ENCODE peak calls at places on chromosome 17, in seven cellular contexts. V, F, S, P, W, I and T are unnamed samples.

GRCh38 chr17:37062036-37062435 is 113.3 kb downstream of the AATF start:
- DNase-seq in V (no peak), F (no peak), S (no peak), P (no peak), W (no peak), I (peak), T (no peak)

GRCh38 chr17:57407287-57408063 is 151.2 kb downstream of the MSI2 start:
- DNase-seq in V (no peak), F (no peak), S (no peak), P (no peak), W (no peak), I (peak), T (no peak)

GRCh38 chr17:11077673-11078072 is 163.3 kb upstream of the SHISA6 start:
- DNase-seq in V (no peak), F (no peak), S (no peak), P (no peak), W (no peak), I (no peak), T (no peak)

GRCh38 chr17:1997587-1998425 is 27.3 kb downstream of the RTN4RL1 start:
- DNase-seq in V (no peak), F (no peak), S (no peak), P (peak), W (no peak), I (peak), T (no peak)

GRCh38 chr17:5783851-5784250 is 199.5 kb upstream of the NLRP1 start:
- DNase-seq in V (no peak), F (no peak), S (no peak), P (no peak), W (no peak), I (no peak), T (no peak)

GRCh38 chr17:17739388-17740066 is 58.3 kb downstream of the RAI1 start:
- DNase-seq in V (no peak), F (peak), S (no peak), P (peak), W (no peak), I (no peak), T (no peak)

GRCh38 chr17:27471321-27472269 is 15.3 kb downstream of the KSR1 start:
- DNase-seq in V (peak), F (no peak), S (peak), P (no peak), W (no peak), I (no peak), T (no peak)

GRCh38 chr17:58969156-58969555 is 137.5 kb downstream of the TRIM37 start:
- DNase-seq in V (no peak), F (no peak), S (no peak), P (no peak), W (no peak), I (peak), T (no peak)

GRCh38 chr17:1899403-1900000 is 69.7 kb downstream of the RPA1 start:
- DNase-seq in V (no peak), F (no peak), S (no peak), P (no peak), W (no peak), I (no peak), T (no peak)

GRCh38 chr17:81065500-81065899 is 30.5 kb downstream of the BAIAP2 start:
- DNase-seq in V (no peak), F (no peak), S (no peak), P (no peak), W (no peak), I (peak), T (no peak)

GRCh38 chr17:71115669-71115972 is 946.3 kb downstream of the KCNJ2 start:
- DNase-seq in V (no peak), F (no peak), S (no peak), P (no peak), W (no peak), I (no peak), T (no peak)

GRCh38 chr17:29933379-29933778 is 3.4 kb upstream of the SSH2 start:
- DNase-seq in V (no peak), F (peak), S (no peak), P (no peak), W (no peak), I (peak), T (no peak)

GRCh38 chr17:80999224-81000088 is 7.8 kb downstream of the CHMP6 start:
- DNase-seq in V (no peak), F (no peak), S (no peak), P (no peak), W (no peak), I (no peak), T (no peak)

GRCh38 chr17:537133-537532 is 177.5 kb downstream of the VPS53 start:
- DNase-seq in V (no peak), F (no peak), S (no peak), P (no peak), W (no peak), I (no peak), T (no peak)

GRCh38 chr17:41666708-41667279 is 21.9 kb upstream of the EIF1 start:
- DNase-seq in V (peak), F (peak), S (peak), P (peak), W (peak), I (peak), T (peak)

GRCh38 chr17:78316867-78317816 is 42.7 kb downstream of the SOCS3 start:
- DNase-seq in V (no peak), F (no peak), S (no peak), P (peak), W (no peak), I (no peak), T (no peak)

GRCh38 chr17:34452769-34453168 is 89.7 kb upstream of the CCL1 start:
- DNase-seq in V (no peak), F (no peak), S (no peak), P (no peak), W (no peak), I (no peak), T (no peak)

GRCh38 chr17:44779211-44780025 is 20.6 kb downstream of the ADAM11 start:
- DNase-seq in V (peak), F (peak), S (peak), P (peak), W (peak), I (peak), T (peak)

GRCh38 chr17:57045868-57046671 is 39.0 kb upstream of the AKAP1 start:
- DNase-seq in V (no peak), F (no peak), S (no peak), P (peak), W (peak), I (no peak), T (no peak)

GRCh38 chr17:33639103-33639991 is 346.3 kb upstream of the ASIC2 start:
- DNase-seq in V (no peak), F (no peak), S (no peak), P (no peak), W (no peak), I (no peak), T (no peak)

GRCh38 chr17:82242698-82242976 is 13.8 kb downstream of the SLC16A3 start:
- DNase-seq in V (no peak), F (no peak), S (no peak), P (no peak), W (no peak), I (no peak), T (no peak)

GRCh38 chr17:17808706-17809432 is 27.9 kb downstream of the SREBF1 start:
- DNase-seq in V (no peak), F (no peak), S (no peak), P (no peak), W (no peak), I (no peak), T (no peak)

GRCh38 chr17:41024702-41025101 is 2.3 kb downstream of the KRTAP1-5 start:
- DNase-seq in V (no peak), F (no peak), S (no peak), P (no peak), W (no peak), I (no peak), T (no peak)

GRCh38 chr17:15900871-15901270 is 44.1 kb upstream of the ADORA2B start:
- DNase-seq in V (no peak), F (no peak), S (no peak), P (no peak), W (no peak), I (peak), T (no peak)

GRCh38 chr17:39994448-39994847 is 13.8 kb downstream of the PSMD3 start:
- DNase-seq in V (no peak), F (no peak), S (no peak), P (no peak), W (no peak), I (no peak), T (no peak)

GRCh38 chr17:65674246-65675045 is 113.0 kb upstream of the AXIN2 start:
- DNase-seq in V (no peak), F (no peak), S (no peak), P (no peak), W (no peak), I (no peak), T (no peak)

GRCh38 chr17:67124469-67125148 is 80.3 kb downstream of the CACNG1 start:
- DNase-seq in V (no peak), F (no peak), S (no peak), P (no peak), W (no peak), I (no peak), T (no peak)

GRCh38 chr17:61002316-61002736 is 324.7 kb downstream of the BCAS3 start:
- DNase-seq in V (no peak), F (peak), S (no peak), P (no peak), W (no peak), I (peak), T (peak)

GRCh38 chr17:28716740-28717577 is 709 bp downstream of the RAB34 start:
- DNase-seq in V (no peak), F (no peak), S (no peak), P (no peak), W (no peak), I (no peak), T (no peak)

GRCh38 chr17:14282700-14283099 is 18.2 kb upstream of the HS3ST3B1 start:
- DNase-seq in V (no peak), F (no peak), S (no peak), P (no peak), W (no peak), I (peak), T (no peak)

GRCh38 chr17:10328206-10328605 is 44.6 kb downstream of the MYH13 start:
- DNase-seq in V (no peak), F (no peak), S (no peak), P (no peak), W (no peak), I (no peak), T (no peak)

GRCh38 chr17:6259899-6260298 is 175.0 kb downstream of the AIPL1 start:
- DNase-seq in V (no peak), F (no peak), S (no peak), P (no peak), W (no peak), I (no peak), T (no peak)

GRCh38 chr17:33045236-33045635 is 53.6 kb downstream of the SPACA3 start:
- DNase-seq in V (no peak), F (no peak), S (no peak), P (no peak), W (no peak), I (no peak), T (no peak)